ENCODE peak calls at places on chromosome 14, in nine cellular contexts. Y is cardiac fibroblast, O is retina, D is substantia nigra, E is sciatic nerve, C is amygdala, Z is SHP77, U is type B pancreatic cell, I is stromal cell of bone marrow. F is an unnamed sample.

GRCh38 chr14:63454863-63455622 is 88.1 kb downstream of the PPP2R5E start:
- DNase-seq in C (no peak), Y (peak; percentile 75), D (no peak), Z (no peak), U (no peak), E (no peak), I (peak; percentile 17), O (no peak), F (no peak)

GRCh38 chr14:55767291-55767690 is 187.3 kb downstream of the KTN1 start:
- DNase-seq in E (no peak), Y (no peak), Z (no peak), D (no peak), I (no peak), C (no peak), U (no peak), O (no peak), F (no peak)

GRCh38 chr14:104223810-104224515 is 85.6 kb downstream of the KIF26A start:
- DNase-seq in U (no peak), O (no peak), D (no peak), Y (no peak), Z (no peak), E (no peak), C (no peak), I (no peak), F (no peak)

GRCh38 chr14:21486640-21487087 is 9.7 kb downstream of the TOX4 start:
- DNase-seq in Z (no peak), O (no peak), I (no peak), D (no peak), C (no peak), U (no peak), E (no peak), Y (peak; percentile 75), F (no peak)

GRCh38 chr14:51014625-51015024 is 70.3 kb upstream of the PYGL start:
- DNase-seq in U (no peak), O (no peak), Z (no peak), D (no peak), Y (peak; percentile 27), E (no peak), C (no peak), I (no peak), F (no peak)

GRCh38 chr14:22039938-22040780 is 366.5 kb upstream of the OR4E1 start:
- DNase-seq in D (no peak), Z (peak; percentile 3), I (no peak), Y (no peak), E (no peak), U (no peak), C (no peak), O (no peak), F (no peak)

GRCh38 chr14:85811340-85811739 is 281.4 kb downstream of the FLRT2 start:
- DNase-seq in U (no peak), D (no peak), E (no peak), C (no peak), Z (no peak), I (no peak), Y (no peak), O (no peak), F (no peak)

GRCh38 chr14:100215330-100215885 is 23.5 kb upstream of the YY1 start:
- DNase-seq in D (no peak), Y (no peak), E (no peak), U (no peak), O (no peak), Z (no peak), I (no peak), C (no peak), F (no peak)

GRCh38 chr14:46580941-46581671 is 70.5 kb downstream of the RPL10L start:
- DNase-seq in I (no peak), D (no peak), Y (peak; percentile 32), E (no peak), Z (peak; percentile 34), C (peak; percentile 1), O (peak; percentile 14), U (no peak), F (peak; percentile 17)

GRCh38 chr14:43687866-43688265 is 819.2 kb downstream of the FSCB start:
- DNase-seq in Y (peak; percentile 31), D (no peak), I (peak; percentile 18), O (no peak), U (no peak), C (no peak), E (no peak), Z (no peak), F (peak; percentile 85)

GRCh38 chr14:100290607-100291304 is 15.5 kb downstream of the SLC25A29 start:
- DNase-seq in Y (no peak), D (no peak), U (no peak), I (no peak), C (no peak), Z (no peak), O (no peak), E (peak; percentile 58), F (no peak)

GRCh38 chr14:76986261-76986565 is 42.3 kb downstream of the IRF2BPL start:
- DNase-seq in D (no peak), Y (no peak), Z (no peak), I (no peak), O (no peak), U (no peak), E (no peak), C (no peak), F (peak; percentile 34)

GRCh38 chr14:90851327-90852036 is 35.3 kb upstream of the TTC7B start:
- DNase-seq in D (no peak), U (no peak), I (no peak), Z (no peak), E (no peak), Y (no peak), C (no peak), O (no peak), F (no peak)

GRCh38 chr14:28765907-28766504 is 581 bp upstream of the FOXG1 start:
- DNase-seq in O (peak; percentile 90), C (peak; percentile 60), E (no peak), U (no peak), Y (no peak), D (no peak), Z (no peak), I (no peak), F (no peak)

GRCh38 chr14:56494167-56494566 is 85.4 kb upstream of the TMEM260 start:
- DNase-seq in Z (no peak), C (no peak), E (no peak), I (no peak), D (no peak), U (no peak), O (no peak), Y (no peak), F (no peak)

GRCh38 chr14:37232907-37233481 is 35.3 kb downstream of the MIPOL1 start:
- DNase-seq in U (no peak), Y (peak; percentile 78), I (peak; percentile 39), O (peak; percentile 21), Z (peak; percentile 87), E (no peak), D (no peak), C (no peak), F (peak; percentile 3)

GRCh38 chr14:92384461-92385133 is 61.6 kb downstream of the SLC24A4 start:
- DNase-seq in C (no peak), U (no peak), I (no peak), D (no peak), E (no peak), Z (no peak), O (no peak), Y (no peak), F (no peak)

GRCh38 chr14:24051789-24052655 is at the start of gene CARMIL3:
- DNase-seq in Z (peak; percentile 74), D (peak; percentile 38), U (peak; percentile 79), E (no peak), Y (peak; percentile 32), I (no peak), C (peak; percentile 70), O (peak; percentile 93), F (peak; percentile 43)

GRCh38 chr14:74611672-74612345 is at the start of gene LTBP2:
- DNase-seq in O (peak; percentile 80), C (no peak), D (no peak), U (no peak), Y (peak; percentile 71), E (no peak), Z (no peak), I (no peak), F (no peak)

GRCh38 chr14:99786423-99787051 is 6.7 kb upstream of the EML1 start:
- DNase-seq in E (peak; percentile 51), D (no peak), Z (no peak), I (no peak), O (no peak), U (no peak), Y (no peak), C (no peak), F (no peak)

GRCh38 chr14:47675489-47676300 is at the start of gene MDGA2:
- DNase-seq in D (peak; percentile 17), Y (peak; percentile 5), E (no peak), Z (peak; percentile 80), C (peak; percentile 68), O (peak; percentile 93), U (peak; percentile 76), I (no peak), F (peak; percentile 70)

GRCh38 chr14:65487783-65488578 is 75.5 kb downstream of the FUT8 start:
- DNase-seq in D (no peak), C (no peak), E (no peak), Y (no peak), Z (no peak), U (no peak), O (no peak), I (no peak), F (no peak)

GRCh38 chr14:92599786-92600185 is 86.2 kb downstream of the RIN3 start:
- DNase-seq in U (no peak), C (no peak), E (no peak), Z (no peak), Y (no peak), I (no peak), D (no peak), O (no peak), F (no peak)

GRCh38 chr14:60222820-60223219 is 26.2 kb upstream of the PPM1A start:
- DNase-seq in U (no peak), I (no peak), Z (no peak), Y (no peak), E (no peak), C (peak; percentile 88), O (no peak), D (peak; percentile 86), F (no peak)

GRCh38 chr14:104967144-104967413 is 11.1 kb downstream of the AHNAK2 start:
- DNase-seq in O (no peak), Z (no peak), U (no peak), D (no peak), I (no peak), Y (no peak), E (no peak), C (no peak), F (no peak)

GRCh38 chr14:46490150-46490769 is 161.3 kb downstream of the RPL10L start:
- DNase-seq in O (no peak), U (no peak), Y (no peak), Z (peak; percentile 5), C (no peak), D (no peak), I (no peak), E (no peak), F (peak; percentile 16)

GRCh38 chr14:69191340-69192111 is at the start of gene EXD2:
- DNase-seq in U (peak; percentile 86), I (peak; percentile 49), C (peak; percentile 91), Z (peak; percentile 92), Y (peak; percentile 82), E (peak; percentile 88), O (peak; percentile 92), D (peak; percentile 71), F (peak; percentile 85)

GRCh38 chr14:90676859-90677258 is 139.4 kb downstream of the TTC7B start:
- DNase-seq in D (no peak), Y (peak; percentile 43), Z (no peak), U (no peak), O (no peak), E (no peak), I (peak; percentile 22), C (no peak), F (peak; percentile 23)